ENCODE peak calls at places on chromosomes 1 and 21, in seven cellular contexts. U, D, A, G, W, Y and H are unnamed samples.

GRCh38 chr1:52253421-52253820 is 111.5 kb downstream of the ZFYVE9 start:
- DNase-seq in U (no peak), D (no peak), A (no peak), G (no peak), W (no peak), Y (no peak), H (no peak)

GRCh38 chr1:29033829-29034466 is 89.8 kb downstream of the TMEM200B start:
- DNase-seq in U (peak), D (no peak), A (peak), G (peak), W (no peak), Y (peak), H (peak)

GRCh38 chr1:15543589-15544568 is 17.2 kb downstream of the DNAJC16 start:
- DNase-seq in U (no peak), D (no peak), A (peak), G (peak), W (no peak), Y (no peak), H (no peak)

GRCh38 chr21:36859744-36860501 is 106.5 kb downstream of the HLCS start:
- DNase-seq in U (no peak), D (no peak), A (peak), G (peak), W (no peak), Y (peak), H (no peak)

GRCh38 chr1:182069028-182069466 is 7.5 kb upstream of the ZNF648 start:
- DNase-seq in U (peak), D (peak), A (peak), G (peak), W (no peak), Y (peak), H (peak)

GRCh38 chr1:84271452-84272273 is 29.8 kb upstream of the SAMD13 start:
- DNase-seq in U (no peak), D (no peak), A (peak), G (peak), W (no peak), Y (peak), H (peak)

GRCh38 chr21:44027607-44028286 is 15.6 kb downstream of the TRAPPC10 start:
- DNase-seq in U (no peak), D (no peak), A (no peak), G (no peak), W (no peak), Y (no peak), H (no peak)

GRCh38 chr1:35367914-35368313 is 99.4 kb downstream of the ZMYM4 start:
- DNase-seq in U (no peak), D (no peak), A (no peak), G (no peak), W (no peak), Y (no peak), H (no peak)

GRCh38 chr1:157110686-157111085 is 11.1 kb upstream of the ETV3L start:
- DNase-seq in U (no peak), D (no peak), A (no peak), G (no peak), W (no peak), Y (no peak), H (no peak)

GRCh38 chr1:22376001-22376400 is 75.7 kb upstream of the ZBTB40 start:
- DNase-seq in U (no peak), D (no peak), A (no peak), G (no peak), W (no peak), Y (no peak), H (no peak)